ENCODE peak calls at places on chromosome X, in eight cellular contexts. One of them, this sample, is unnamed.

GRCh38 chrX:19814240-19814639 is 73.2 kb downstream of the SH3KBP1 start:
- DNase-seq in uterus: no peak
- DNase-seq in NCI-H1694: no peak
- DNase-seq in ELF-1: peak
- DNase-seq in stimulated activated CD8-positive, alpha-beta memory T cell treated with anti-CD3 and anti-CD28 coated beads, Interleukin-7, amount 100 ng/mL, for 24 hours: no peak
- DNase-seq in fibroblast of pulmonary artery: no peak
- DNase-seq in left ventricle myocardium inferior: no peak
- DNase-seq in left lung: no peak
- DNase-seq in this sample: no peak

GRCh38 chrX:103792916-103793540 is 16.4 kb downstream of the PLP1 start:
- DNase-seq in left lung: no peak
- DNase-seq in fibroblast of pulmonary artery: peak
- DNase-seq in left ventricle myocardium inferior: no peak
- DNase-seq in ELF-1: no peak
- DNase-seq in stimulated activated CD8-positive, alpha-beta memory T cell treated with anti-CD3 and anti-CD28 coated beads, Interleukin-7, amount 100 ng/mL, for 24 hours: no peak
- DNase-seq in uterus: no peak
- DNase-seq in NCI-H1694: no peak
- DNase-seq in this sample: no peak

GRCh38 chrX:146396409-146396808 is 413.2 kb upstream of the CXorf51B start:
- DNase-seq in stimulated activated CD8-positive, alpha-beta memory T cell treated with anti-CD3 and anti-CD28 coated beads, Interleukin-7, amount 100 ng/mL, for 24 hours: no peak
- DNase-seq in uterus: no peak
- DNase-seq in ELF-1: peak
- DNase-seq in NCI-H1694: no peak
- DNase-seq in left ventricle myocardium inferior: no peak
- DNase-seq in left lung: no peak
- DNase-seq in fibroblast of pulmonary artery: no peak
- DNase-seq in this sample: no peak

GRCh38 chrX:65635824-65636223 is 31.6 kb upstream of the MSN start:
- DNase-seq in stimulated activated CD8-positive, alpha-beta memory T cell treated with anti-CD3 and anti-CD28 coated beads, Interleukin-7, amount 100 ng/mL, for 24 hours: no peak
- DNase-seq in uterus: no peak
- DNase-seq in left ventricle myocardium inferior: no peak
- DNase-seq in left lung: no peak
- DNase-seq in NCI-H1694: no peak
- DNase-seq in fibroblast of pulmonary artery: no peak
- DNase-seq in ELF-1: no peak
- DNase-seq in this sample: no peak

GRCh38 chrX:119247702-119248101 is 11.6 kb downstream of the PGRMC1 start:
- DNase-seq in uterus: no peak
- DNase-seq in fibroblast of pulmonary artery: no peak
- DNase-seq in left lung: no peak
- DNase-seq in left ventricle myocardium inferior: no peak
- DNase-seq in NCI-H1694: no peak
- DNase-seq in ELF-1: no peak
- DNase-seq in stimulated activated CD8-positive, alpha-beta memory T cell treated with anti-CD3 and anti-CD28 coated beads, Interleukin-7, amount 100 ng/mL, for 24 hours: no peak
- DNase-seq in this sample: no peak

GRCh38 chrX:75623535-75623934 is 100.7 kb upstream of the ZDHHC15 start:
- DNase-seq in uterus: no peak
- DNase-seq in NCI-H1694: no peak
- DNase-seq in stimulated activated CD8-positive, alpha-beta memory T cell treated with anti-CD3 and anti-CD28 coated beads, Interleukin-7, amount 100 ng/mL, for 24 hours: no peak
- DNase-seq in ELF-1: no peak
- DNase-seq in fibroblast of pulmonary artery: no peak
- DNase-seq in left lung: no peak
- DNase-seq in left ventricle myocardium inferior: no peak
- DNase-seq in this sample: no peak

GRCh38 chrX:108165349-108166111 is 74.0 kb downstream of the ATG4A start:
- DNase-seq in stimulated activated CD8-positive, alpha-beta memory T cell treated with anti-CD3 and anti-CD28 coated beads, Interleukin-7, amount 100 ng/mL, for 24 hours: no peak
- DNase-seq in NCI-H1694: peak
- DNase-seq in uterus: peak
- DNase-seq in left lung: no peak
- DNase-seq in fibroblast of pulmonary artery: peak
- DNase-seq in left ventricle myocardium inferior: no peak
- DNase-seq in ELF-1: peak
- DNase-seq in this sample: no peak

GRCh38 chrX:123884809-123885408 is 25.1 kb downstream of the XIAP start:
- DNase-seq in left lung: no peak
- DNase-seq in ELF-1: no peak
- DNase-seq in uterus: peak
- DNase-seq in left ventricle myocardium inferior: no peak
- DNase-seq in NCI-H1694: peak
- DNase-seq in fibroblast of pulmonary artery: peak
- DNase-seq in stimulated activated CD8-positive, alpha-beta memory T cell treated with anti-CD3 and anti-CD28 coated beads, Interleukin-7, amount 100 ng/mL, for 24 hours: no peak
- DNase-seq in this sample: no peak

GRCh38 chrX:137354851-137355250 is 211.1 kb upstream of the ZIC3 start:
- DNase-seq in left lung: no peak
- DNase-seq in stimulated activated CD8-positive, alpha-beta memory T cell treated with anti-CD3 and anti-CD28 coated beads, Interleukin-7, amount 100 ng/mL, for 24 hours: no peak
- DNase-seq in fibroblast of pulmonary artery: no peak
- DNase-seq in uterus: no peak
- DNase-seq in NCI-H1694: no peak
- DNase-seq in ELF-1: no peak
- DNase-seq in left ventricle myocardium inferior: no peak
- DNase-seq in this sample: no peak

GRCh38 chrX:1520350-1520749 is 16.6 kb downstream of the P2RY8 start:
- DNase-seq in left ventricle myocardium inferior: no peak
- DNase-seq in uterus: no peak
- DNase-seq in ELF-1: no peak
- DNase-seq in left lung: no peak
- DNase-seq in NCI-H1694: no peak
- DNase-seq in fibroblast of pulmonary artery: no peak
- DNase-seq in stimulated activated CD8-positive, alpha-beta memory T cell treated with anti-CD3 and anti-CD28 coated beads, Interleukin-7, amount 100 ng/mL, for 24 hours: no peak
- DNase-seq in this sample: no peak

GRCh38 chrX:154370300-154370881 is 4.0 kb downstream of the FLNA start:
- DNase-seq in NCI-H1694: no peak
- DNase-seq in uterus: no peak
- DNase-seq in left lung: no peak
- DNase-seq in ELF-1: peak
- DNase-seq in stimulated activated CD8-positive, alpha-beta memory T cell treated with anti-CD3 and anti-CD28 coated beads, Interleukin-7, amount 100 ng/mL, for 24 hours: no peak
- DNase-seq in left ventricle myocardium inferior: peak
- DNase-seq in fibroblast of pulmonary artery: peak
- DNase-seq in this sample: peak

GRCh38 chrX:152343306-152343705 is 107.8 kb downstream of the GABRA3 start:
- DNase-seq in stimulated activated CD8-positive, alpha-beta memory T cell treated with anti-CD3 and anti-CD28 coated beads, Interleukin-7, amount 100 ng/mL, for 24 hours: no peak
- DNase-seq in ELF-1: no peak
- DNase-seq in uterus: no peak
- DNase-seq in fibroblast of pulmonary artery: no peak
- DNase-seq in left lung: no peak
- DNase-seq in NCI-H1694: no peak
- DNase-seq in left ventricle myocardium inferior: no peak
- DNase-seq in this sample: no peak

This sample was measured in Right ventricle myocardium inferior.